ENCODE peak calls at places on chromosome 9, in six cellular contexts. Y, A, H, D, M and R are unnamed samples.

GRCh38 chr9:3480353-3480655 is 45.5 kb downstream of the RFX3 start:
- DNase-seq in Y (no peak), A (no peak), H (no peak), D (no peak), M (no peak), R (no peak)

GRCh38 chr9:79574716-79575242 is 3.0 kb downstream of the TLE4 start:
- DNase-seq in Y (no peak), A (no peak), H (no peak), D (no peak), M (peak; percentile 33), R (no peak)

GRCh38 chr9:72601595-72601994 is 80.2 kb downstream of the TMC1 start:
- DNase-seq in Y (no peak), A (no peak), H (no peak), D (no peak), M (no peak), R (no peak)

GRCh38 chr9:138077126-138077525 is 199.5 kb downstream of the CACNA1B start:
- DNase-seq in Y (peak; percentile 7), A (no peak), H (no peak), D (no peak), M (no peak), R (no peak)

GRCh38 chr9:111900081-111900805 is 3.6 kb downstream of the UGCG start:
- DNase-seq in Y (no peak), A (peak; percentile 63), H (no peak), D (no peak), M (no peak), R (no peak)

GRCh38 chr9:19133549-19134345 is 6.5 kb upstream of the PLIN2 start:
- DNase-seq in Y (no peak), A (no peak), H (no peak), D (no peak), M (peak; percentile 44), R (no peak)

GRCh38 chr9:113254991-113255390 is 20.4 kb downstream of the CDC26 start:
- DNase-seq in Y (no peak), A (no peak), H (no peak), D (no peak), M (no peak), R (no peak)

GRCh38 chr9:95981741-95982390 is 106.4 kb downstream of the ERCC6L2 start:
- DNase-seq in Y (no peak), A (no peak), H (no peak), D (no peak), M (no peak), R (no peak)

GRCh38 chr9:72365525-72366256 is 683 bp upstream of the ZFAND5 start:
- DNase-seq in Y (peak; percentile 81), A (peak; percentile 92), H (peak; percentile 60), D (peak; percentile 95), M (peak; percentile 87), R (peak; percentile 90)

GRCh38 chr9:71763752-71764332 is 4.5 kb downstream of the CEMIP2 start:
- DNase-seq in Y (no peak), A (peak; percentile 48), H (no peak), D (no peak), M (no peak), R (peak; percentile 54)

GRCh38 chr9:73022353-73022752 is 69.5 kb upstream of the ALDH1A1 start:
- DNase-seq in Y (no peak), A (no peak), H (no peak), D (no peak), M (no peak), R (no peak)

GRCh38 chr9:129656795-129657390 is 8.6 kb upstream of the PRRX2 start:
- DNase-seq in Y (no peak), A (no peak), H (peak; percentile 24), D (no peak), M (peak; percentile 85), R (peak; percentile 85)

GRCh38 chr9:37449877-37450632 is 15.2 kb downstream of the ZBTB5 start:
- DNase-seq in Y (no peak), A (no peak), H (no peak), D (no peak), M (no peak), R (no peak)

GRCh38 chr9:87793292-87793691 is 67.4 kb downstream of the CTSL start:
- DNase-seq in Y (no peak), A (peak; percentile 91), H (peak; percentile 65), D (peak; percentile 35), M (peak; percentile 87), R (peak; percentile 98)

GRCh38 chr9:137367506-137368430 is 55.2 kb downstream of the EXD3 start:
- DNase-seq in Y (peak; percentile 11), A (no peak), H (no peak), D (no peak), M (no peak), R (no peak)

GRCh38 chr9:120920495-120921178 is 6.0 kb downstream of the TRAF1 start:
- DNase-seq in Y (no peak), A (no peak), H (no peak), D (no peak), M (no peak), R (no peak)

GRCh38 chr9:120921751-120922181 is 4.8 kb downstream of the TRAF1 start:
- DNase-seq in Y (no peak), A (peak; percentile 38), H (no peak), D (no peak), M (no peak), R (no peak)

GRCh38 chr9:120917989-120918630 is 8.5 kb downstream of the TRAF1 start:
- DNase-seq in Y (no peak), A (no peak), H (no peak), D (no peak), M (no peak), R (no peak)

GRCh38 chr9:120918931-120919638 is 7.5 kb downstream of the TRAF1 start:
- DNase-seq in Y (no peak), A (no peak), H (no peak), D (no peak), M (no peak), R (no peak)

DNA sequence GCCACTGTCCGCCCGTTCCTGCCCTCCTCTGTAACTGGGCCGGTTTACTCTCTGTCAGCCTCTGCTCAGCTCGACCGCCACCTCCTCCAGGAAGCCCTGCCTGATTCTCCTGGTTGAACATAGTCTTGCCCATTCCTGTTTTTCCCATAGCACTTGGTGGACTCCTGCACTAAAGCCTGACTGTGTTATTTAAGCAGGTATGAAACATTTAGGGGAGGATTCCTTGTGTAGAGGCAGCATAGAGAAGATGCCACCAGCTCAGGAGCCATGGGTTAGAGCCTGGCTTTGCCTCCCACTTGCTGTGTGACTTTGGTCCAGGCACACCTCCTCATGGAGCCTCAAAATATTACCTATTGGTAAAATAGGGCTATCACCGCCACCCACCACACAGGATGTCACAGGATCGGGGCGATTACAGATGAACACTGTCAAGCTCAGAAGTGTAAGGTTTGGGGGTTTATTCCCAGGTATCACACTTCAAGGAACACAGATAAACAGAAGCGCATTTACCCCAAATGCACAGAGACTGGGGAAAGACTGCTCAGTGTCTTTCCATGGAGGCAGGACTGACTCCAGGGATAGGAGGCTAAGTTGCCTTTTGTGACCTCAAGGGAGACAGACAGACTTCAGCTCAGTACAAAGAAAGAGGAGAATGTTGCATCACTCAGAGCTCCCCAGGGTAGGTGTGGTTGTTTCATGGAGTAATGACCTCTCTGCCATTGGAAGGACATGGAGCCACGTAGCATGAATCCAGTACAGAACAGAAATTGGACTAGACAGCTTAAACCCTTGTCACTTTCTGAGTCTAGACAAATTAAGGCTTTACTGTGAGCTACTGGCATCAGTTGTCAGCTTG is 6.7 kb downstream of the TRAF1 start:
- DNase-seq in Y (no peak), A (no peak), H (no peak), D (peak; percentile 79), M (no peak), R (peak; percentile 49)
- TF ChIP-seq CTCF in Y (no peak), A (no peak), H (no peak), D (no peak), M (no peak), R (no peak)

DNA sequence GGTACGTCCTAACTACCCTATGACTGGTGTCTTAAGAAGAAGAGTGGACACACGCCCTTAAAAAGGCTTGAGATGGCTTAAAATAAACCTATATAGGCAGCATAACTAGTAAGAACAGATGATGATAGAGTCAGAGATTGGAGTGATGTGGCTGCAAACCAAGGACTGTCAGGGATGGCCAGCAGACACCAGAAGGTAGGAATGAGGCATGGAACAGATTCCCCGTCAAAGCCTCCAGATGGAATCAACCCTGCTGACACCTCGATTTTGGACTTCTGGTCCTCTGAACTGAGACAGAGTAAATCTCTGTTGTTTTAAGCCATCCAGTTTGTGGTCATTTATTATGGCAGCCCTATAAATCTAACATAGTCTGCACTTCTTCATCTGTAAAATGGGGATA is 7.4 kb downstream of the TMOD1 start:
- DNase-seq in Y (no peak), A (no peak), H (no peak), D (no peak), M (no peak), R (no peak)
- H3K4me3 ChIP-seq in Y (no peak overlapping the region), A (no peak overlapping the region), H (no peak overlapping the region), D (no peak overlapping the region), M (no peak overlapping the region), R (no peak overlapping the region)

DNA sequence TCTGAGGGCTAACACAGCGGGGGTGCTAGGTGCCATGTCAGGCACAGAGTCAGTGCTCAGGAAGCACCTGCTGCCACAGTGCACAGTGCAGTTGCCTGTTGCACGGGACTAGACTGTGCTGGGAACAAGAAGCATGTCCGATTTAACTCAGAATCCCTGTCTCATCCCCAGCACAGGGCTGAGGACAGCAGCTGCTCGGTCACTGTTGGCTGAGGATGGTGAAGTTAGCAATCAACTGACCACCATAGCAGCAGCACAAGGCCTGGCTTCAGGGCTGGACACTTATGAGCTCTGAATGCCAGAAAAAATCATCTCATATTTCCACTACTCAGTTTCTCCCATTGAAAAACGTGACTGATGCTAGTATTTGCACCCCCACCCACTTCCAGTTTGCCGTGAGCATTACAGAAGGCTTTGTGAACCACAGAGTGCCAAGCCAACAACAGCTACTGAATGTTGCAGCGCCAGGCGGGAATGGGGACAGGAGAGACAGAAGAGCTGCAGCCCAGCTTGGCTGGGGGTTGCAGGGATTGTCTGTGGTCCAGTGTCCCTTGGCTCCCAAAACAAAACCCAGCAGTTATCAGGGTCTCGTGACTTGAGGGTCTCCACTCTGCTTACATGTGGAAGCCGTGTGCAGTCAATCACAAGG is 155.5 kb downstream of the CRB2 start:
- DNase-seq in Y (no peak), A (no peak), H (no peak), D (no peak), M (no peak), R (no peak)
- TF ChIP-seq CTCF in Y (no peak), A (no peak), H (no peak), D (no peak), M (no peak), R (no peak)

GRCh38 chr9:14882118-14882517 is 28.1 kb downstream of the FREM1 start:
- DNase-seq in Y (no peak), A (no peak), H (no peak), D (no peak), M (no peak), R (no peak)

GRCh38 chr9:14888272-14888671 is 22.0 kb downstream of the FREM1 start:
- DNase-seq in Y (no peak), A (no peak), H (no peak), D (no peak), M (no peak), R (no peak)

GRCh38 chr9:14887149-14887548 is 23.1 kb downstream of the FREM1 start:
- DNase-seq in Y (no peak), A (no peak), H (no peak), D (no peak), M (no peak), R (no peak)

GRCh38 chr9:14880951-14881465 is 29.2 kb downstream of the FREM1 start:
- DNase-seq in Y (no peak), A (no peak), H (no peak), D (no peak), M (no peak), R (no peak)

GRCh38 chr9:14883310-14883944 is 26.8 kb downstream of the FREM1 start:
- DNase-seq in Y (no peak), A (no peak), H (no peak), D (no peak), M (no peak), R (no peak)
- H3K4me3 ChIP-seq in Y (no peak overlapping the region), A (no peak overlapping the region), H (no peak overlapping the region), D (peak overlapping the region; percentile 3), M (no peak overlapping the region), R (no peak overlapping the region)

GRCh38 chr9:102714184-102714583 is 280.9 kb upstream of the CYLC2 start:
- DNase-seq in Y (no peak), A (no peak), H (no peak), D (no peak), M (no peak), R (no peak)
- TF ChIP-seq CTCF in Y (no peak), A (no peak), H (no peak), D (no peak), M (no peak), R (no peak)